ENCODE peak calls at places on chromosomes 16 and 17, in four cellular contexts. Y is H1, M is GM12878, S is HepG2. C is an unnamed sample.

GRCh38 chr16:65909310-65910050 is 457.0 kb upstream of the CDH5 start:
- DNase-seq in S (peak; percentile 38), M (no peak), Y (no peak), C (no peak)

GRCh38 chr16:55116165-55116894 is 185.7 kb downstream of the IRX5 start:
- DNase-seq in S (no peak), Y (no peak), M (no peak), C (no peak)

GRCh38 chr16:84883301-84883700 is 63.5 kb downstream of the CRISPLD2 start:
- DNase-seq in S (no peak), M (no peak), Y (no peak), C (no peak)

GRCh38 chr17:72554508-72554907 is 433.7 kb downstream of the SOX9 start:
- DNase-seq in M (no peak), Y (no peak), S (no peak), C (no peak)

GRCh38 chr16:88747588-88748301 is 37.3 kb downstream of the PIEZO1 start:
- DNase-seq in S (peak; percentile 66), Y (peak; percentile 46), M (no peak), C (peak; percentile 39)

GRCh38 chr16:72291531-72291981 is 119.6 kb upstream of the PMFBP1 start:
- DNase-seq in Y (no peak), S (peak; percentile 28), M (no peak), C (no peak)

GRCh38 chr17:79664925-79665738 is 54.3 kb upstream of the RBFOX3 start:
- DNase-seq in Y (no peak), S (no peak), M (no peak), C (no peak)

GRCh38 chr17:68324114-68324513 is 32.8 kb downstream of the ARSG start:
- DNase-seq in S (no peak), M (no peak), Y (no peak), C (no peak)

GRCh38 chr16:69166946-69167930 is 19.7 kb upstream of the SNTB2 start:
- DNase-seq in M (no peak), S (no peak), Y (no peak), C (no peak)

GRCh38 chr16:20923876-20924275 is 23.3 kb downstream of the LYRM1 start:
- DNase-seq in Y (no peak), M (no peak), S (no peak), C (no peak)

GRCh38 chr17:14311979-14312378 is 11.1 kb downstream of the HS3ST3B1 start:
- DNase-seq in Y (no peak), M (no peak), S (no peak), C (no peak)

GRCh38 chr17:42276609-42277341 is 584 bp upstream of the STAT5B start:
- DNase-seq in Y (no peak), S (peak; percentile 73), M (no peak), C (no peak)

GRCh38 chr16:51807551-51807950 is 656.5 kb upstream of the SALL1 start:
- DNase-seq in S (no peak), Y (no peak), M (no peak), C (no peak)

GRCh38 chr16:728131-728889 is 1.4 kb downstream of the HAGHL start:
- DNase-seq in S (no peak), M (no peak), Y (no peak), C (no peak)

GRCh38 chr16:85142771-85143211 is 30.5 kb upstream of the CIBAR2 start:
- DNase-seq in M (no peak), S (no peak), Y (no peak), C (no peak)

GRCh38 chr16:50519602-50520001 is 28.6 kb upstream of the NKD1 start:
- DNase-seq in M (no peak), S (no peak), Y (no peak), C (no peak)

GRCh38 chr16:73150790-73151189 is 102.9 kb upstream of the ZFHX3 start:
- DNase-seq in M (no peak), S (no peak), Y (no peak), C (no peak)

GRCh38 chr16:64808474-64808873 is 313.4 kb downstream of the CDH11 start:
- DNase-seq in M (no peak), S (no peak), Y (no peak), C (no peak)

GRCh38 chr16:56451753-56452689 is 667 bp downstream of the OGFOD1 start:
- DNase-seq in M (no peak), Y (no peak), S (peak; percentile 75), C (no peak)

GRCh38 chr17:15119928-15120327 is 145.2 kb downstream of the PMP22 start:
- DNase-seq in Y (no peak), M (no peak), S (no peak), C (no peak)

GRCh38 chr17:21302711-21303425 is 18.4 kb downstream of the MAP2K3 start:
- DNase-seq in Y (no peak), M (no peak), S (no peak), C (no peak)

GRCh38 chr17:35742896-35743477 is 10.1 kb downstream of the GAS2L2 start:
- DNase-seq in S (no peak), Y (no peak), M (no peak), C (no peak)

GRCh38 chr16:85004587-85005205 is 6.6 kb downstream of the ZDHHC7 start:
- DNase-seq in Y (no peak), M (no peak), S (no peak), C (no peak)

GRCh38 chr16:11394593-11394960 is 49.3 kb downstream of the RMI2 start:
- DNase-seq in M (no peak), S (no peak), Y (no peak), C (no peak)

GRCh38 chr16:11396241-11397048 is 51.2 kb downstream of the RMI2 start:
- DNase-seq in S (peak; percentile 76), Y (peak; percentile 60), M (no peak), C (peak; percentile 63)

GRCh38 chr16:11395949-11396240 is 50.6 kb downstream of the RMI2 start:
- DNase-seq in Y (no peak), S (no peak), M (no peak), C (no peak)

GRCh38 chr16:11393861-11394592 is 48.8 kb downstream of the RMI2 start:
- DNase-seq in Y (no peak), S (no peak), M (no peak), C (no peak)

DNA sequence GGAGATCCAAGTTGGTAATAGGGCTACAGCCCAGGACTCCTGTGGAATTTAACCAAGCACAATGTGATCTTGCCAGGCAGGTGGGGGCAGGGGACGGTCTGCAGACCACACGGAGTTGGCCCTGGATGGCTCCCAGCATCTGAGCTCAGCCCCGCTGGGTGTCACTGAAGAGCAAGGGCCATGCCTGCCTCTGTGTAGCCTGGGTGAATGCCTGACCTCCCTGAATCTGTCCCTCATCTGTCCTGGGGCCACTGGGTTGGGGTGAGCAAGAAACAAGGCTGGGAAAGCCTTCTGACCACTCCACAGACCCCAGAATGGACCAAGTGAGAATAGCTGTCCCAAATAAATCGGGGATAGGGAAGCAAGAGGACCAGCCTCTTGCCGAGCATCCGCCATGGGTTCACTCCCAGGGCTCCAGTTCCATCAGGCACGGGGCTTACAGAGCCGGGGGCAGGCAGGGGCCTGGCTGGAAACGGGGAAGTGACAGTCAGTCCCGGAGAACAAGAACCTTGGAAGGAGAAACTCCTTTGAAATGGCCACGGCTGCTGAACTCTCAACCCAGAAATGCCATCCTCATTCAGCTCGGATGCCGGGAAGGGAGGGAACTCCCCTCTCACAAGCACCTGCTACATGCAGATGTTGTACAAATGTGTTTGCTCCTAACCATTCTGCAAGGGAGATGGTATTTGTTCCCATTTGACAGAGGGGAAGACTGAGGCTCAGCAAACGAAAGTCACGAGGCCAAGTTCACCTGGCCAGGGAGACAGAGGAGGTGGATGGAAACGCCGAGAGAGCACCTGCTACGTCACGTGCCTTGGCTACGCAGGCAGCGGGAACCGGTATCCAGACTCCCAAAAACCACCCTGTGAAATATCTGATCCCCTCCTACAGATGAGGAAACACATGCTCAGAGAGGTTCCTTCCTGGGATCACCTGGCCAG is 50.0 kb downstream of the RMI2 start:
- DNase-seq in M (no peak), S (peak; percentile 37), Y (no peak), C (no peak)
- TF ChIP-seq ZNF274 in M (no peak), S (no peak), Y (no peak), C (no peak)

GRCh38 chr17:39970157-39970692 is 7.4 kb downstream of the GSDMA start:
- DNase-seq in Y (no peak), M (no peak), S (no peak), C (no peak)
- TF ChIP-seq SUZ12 in Y (no peak), M (no peak), S (no peak), C (no peak)

GRCh38 chr17:75335315-75335714 is 46.1 kb upstream of the SLC25A19 start:
- DNase-seq in Y (no peak), M (no peak), S (no peak), C (no peak)

GRCh38 chr17:75334723-75335122 is 45.5 kb upstream of the SLC25A19 start:
- DNase-seq in M (no peak), S (no peak), Y (no peak), C (no peak)

GRCh38 chr17:75341784-75342183 is 52.6 kb upstream of the SLC25A19 start:
- DNase-seq in Y (no peak), S (no peak), M (no peak), C (no peak)

GRCh38 chr17:75340636-75341035 is 51.4 kb upstream of the SLC25A19 start:
- DNase-seq in M (no peak), S (no peak), Y (no peak), C (no peak)

GRCh38 chr17:75338335-75338734 is 49.1 kb upstream of the SLC25A19 start:
- DNase-seq in Y (no peak), S (no peak), M (no peak), C (no peak)
- H3K9ac ChIP-seq in Y (no peak overlapping the region), S (no peak overlapping the region), M (peak overlapping the region; percentile 33), C (no peak overlapping the region)

GRCh38 chr16:4500283-4500682 is 24.1 kb downstream of the HMOX2 start:
- DNase-seq in Y (no peak), M (no peak), S (peak; percentile 39), C (no peak)
- TF ChIP-seq ZNF274 in Y (no peak), M (no peak), S (no peak), C (no peak)

GRCh38 chr16:89823087-89823823 is 5.0 kb upstream of the SPIRE2 start:
- DNase-seq in S (no peak), M (no peak), Y (no peak), C (no peak)
- TF ChIP-seq SUZ12 in S (no peak), M (no peak), Y (no peak), C (no peak)